ENCODE peak calls at places on chromosome 5, in four cellular contexts. J, L, Z and G are unnamed samples.

GRCh38 chr5:105905392-105905791 is 1765.3 kb downstream of the EFNA5 start:
- DNase-seq in Z (no peak), L (no peak), J (no peak), G (no peak)

GRCh38 chr5:159951834-159952233 is 35.6 kb downstream of the ADRA1B start:
- DNase-seq in J (no peak), L (no peak), Z (no peak), G (no peak)

GRCh38 chr5:159262472-159262858 is 625 bp upstream of the UBLCP1 start:
- DNase-seq in Z (no peak), L (peak; percentile 61), J (no peak), G (peak; percentile 51)

GRCh38 chr5:141914154-141914743 is 9.4 kb upstream of the DELE1 start:
- DNase-seq in J (peak; percentile 62), L (no peak), Z (no peak), G (peak; percentile 85)

GRCh38 chr5:116446356-116447005 is 128.1 kb downstream of the SEMA6A start:
- DNase-seq in Z (no peak), L (no peak), J (no peak), G (no peak)

GRCh38 chr5:169216864-169217263 is 84.1 kb downstream of the SLIT3 start:
- DNase-seq in L (no peak), Z (no peak), J (no peak), G (no peak)

GRCh38 chr5:160445132-160445531 is 23.5 kb downstream of the PTTG1 start:
- DNase-seq in Z (no peak), L (no peak), J (no peak), G (no peak)

GRCh38 chr5:111685969-111686368 is 71.0 kb downstream of the NREP start:
- DNase-seq in J (no peak), L (peak; percentile 12), Z (no peak), G (peak; percentile 75)

GRCh38 chr5:176541338-176542134 is 4.3 kb upstream of the RNF44 start:
- DNase-seq in Z (no peak), L (peak; percentile 32), J (peak; percentile 92), G (peak; percentile 89)

GRCh38 chr5:73298251-73299016 is 125.4 kb downstream of the TMEM174 start:
- DNase-seq in L (no peak), Z (no peak), J (no peak), G (peak; percentile 50)

GRCh38 chr5:73940747-73941146 is 314.8 kb downstream of the ARHGEF28 start:
- DNase-seq in Z (no peak), J (no peak), L (no peak), G (no peak)

GRCh38 chr5:133848306-133848924 is 120.0 kb downstream of the C5orf15 start:
- DNase-seq in L (no peak), Z (no peak), J (no peak), G (no peak)

GRCh38 chr5:68661237-68661636 is 432.6 kb upstream of the SLC30A5 start:
- DNase-seq in J (no peak), L (no peak), Z (no peak), G (peak; percentile 69)

GRCh38 chr5:36661446-36662220 is 55.2 kb downstream of the SLC1A3 start:
- DNase-seq in L (no peak), Z (no peak), J (no peak), G (no peak)

DNA sequence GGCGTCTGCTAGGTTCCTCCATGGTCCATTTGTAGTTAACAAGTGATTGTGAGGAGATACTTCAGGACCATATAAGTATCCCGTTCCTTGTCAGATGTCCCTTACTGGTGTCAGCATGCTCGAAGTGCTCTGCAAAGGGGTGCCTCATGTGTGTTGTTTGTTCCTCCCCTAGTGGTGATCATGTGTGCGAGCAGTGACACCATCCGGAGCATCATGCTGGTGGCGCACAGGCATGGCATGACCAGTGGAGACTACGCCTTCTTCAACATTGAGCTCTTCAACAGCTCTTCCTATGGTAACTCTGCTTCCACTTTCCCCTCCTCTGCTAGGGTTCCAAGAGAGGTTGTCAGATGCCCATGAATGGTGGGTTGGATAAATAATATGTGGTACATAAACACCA is 13.4 kb downstream of the NPR3 start:
- DNase-seq in L (no peak), J (no peak), Z (no peak), G (no peak)
- TF ChIP-seq CTCF in L (no peak), J (no peak), Z (no peak), G (no peak)

GRCh38 chr5:56893251-56893951 is 16.0 kb upstream of the SETD9 start:
- DNase-seq in Z (no peak), L (no peak), J (no peak), G (no peak)
- H3K4me1 ChIP-seq in Z (no peaks in the 10 kb centered on the region), L (no peaks in the 10 kb centered on the region), J (no peaks in the 10 kb centered on the region), G (no peaks in the 10 kb centered on the region)

DNA sequence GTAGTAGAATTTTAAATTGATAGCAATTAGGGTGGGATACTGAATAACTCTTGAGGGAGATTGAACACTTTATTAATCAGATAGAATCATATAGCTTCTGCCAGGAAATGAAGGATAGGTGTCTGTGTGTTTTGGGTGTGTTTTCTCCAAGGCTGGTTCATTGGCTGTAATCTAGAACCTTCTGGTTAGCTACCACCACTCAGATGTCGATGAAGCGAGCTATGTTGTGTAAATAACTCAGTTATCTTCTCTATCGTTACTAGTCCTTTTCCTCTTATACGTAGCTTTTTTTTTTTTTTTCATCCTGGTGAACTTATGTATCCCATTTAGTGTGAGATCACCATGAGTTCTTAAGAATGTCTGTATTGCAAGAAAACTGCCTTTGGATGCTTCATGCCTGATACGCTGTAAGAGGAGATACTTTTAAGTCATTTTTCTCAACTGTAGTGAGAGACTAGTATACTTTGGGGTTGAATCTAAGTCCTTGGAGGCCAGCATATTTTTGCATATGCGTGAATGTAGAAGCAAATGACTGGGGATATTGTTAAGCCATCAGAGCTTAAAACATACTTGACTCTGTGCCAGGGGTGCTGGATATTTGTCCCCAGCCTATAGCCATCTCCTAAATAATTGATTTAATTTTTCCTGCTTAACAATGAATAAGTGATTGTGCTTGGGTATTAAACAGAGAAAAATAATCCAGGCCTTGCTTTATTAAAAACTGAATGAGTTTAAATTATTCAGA is 2.2 kb downstream of the TNFAIP8 start:
- DNase-seq in L (no peak), Z (no peak), J (no peak), G (no peak)
- H3K4me3 ChIP-seq in L (no peak overlapping the region), Z (no peak overlapping the region), J (no peak overlapping the region), G (no peak overlapping the region)

DNA sequence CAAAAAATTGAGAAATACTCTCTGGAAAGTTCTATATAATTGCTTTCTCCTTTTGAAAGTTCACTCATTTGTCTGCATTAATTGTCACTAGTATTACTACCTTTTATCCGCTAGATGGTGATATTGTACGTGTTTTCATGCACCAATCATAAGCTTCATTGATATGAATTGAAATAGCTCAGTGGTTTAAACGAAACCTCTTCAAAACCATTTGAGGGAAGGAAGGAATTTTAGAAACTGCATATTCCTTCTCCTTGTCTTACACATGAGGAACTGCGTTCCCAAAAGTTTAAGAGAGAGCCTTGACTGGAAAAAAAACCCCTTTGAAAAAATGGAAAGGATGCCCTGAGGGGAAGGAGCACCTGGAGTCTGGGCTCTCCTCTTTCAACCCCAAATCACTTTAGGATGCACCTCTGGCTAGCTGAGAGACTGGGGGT is 98.6 kb downstream of the YTHDC2 start:
- DNase-seq in Z (no peak), L (peak; percentile 35), J (no peak), G (peak; percentile 60)
- TF ChIP-seq CTCF in Z (peak; percentile 49), L (peak; percentile 80), J (peak; percentile 66), G (peak; percentile 69)

GRCh38 chr5:430214-430925 is 12.6 kb upstream of the EXOC3 start:
- DNase-seq in J (no peak), Z (no peak), L (no peak), G (no peak)

GRCh38 chr5:428754-429452 is 14.1 kb upstream of the EXOC3 start:
- DNase-seq in L (no peak), Z (no peak), J (no peak), G (no peak)

GRCh38 chr5:428219-428618 is 14.8 kb upstream of the EXOC3 start:
- DNase-seq in L (no peak), Z (no peak), J (no peak), G (no peak)

GRCh38 chr5:431001-431710 is 11.8 kb upstream of the EXOC3 start:
- DNase-seq in J (peak; percentile 48), Z (no peak), L (peak; percentile 59), G (peak; percentile 77)

DNA sequence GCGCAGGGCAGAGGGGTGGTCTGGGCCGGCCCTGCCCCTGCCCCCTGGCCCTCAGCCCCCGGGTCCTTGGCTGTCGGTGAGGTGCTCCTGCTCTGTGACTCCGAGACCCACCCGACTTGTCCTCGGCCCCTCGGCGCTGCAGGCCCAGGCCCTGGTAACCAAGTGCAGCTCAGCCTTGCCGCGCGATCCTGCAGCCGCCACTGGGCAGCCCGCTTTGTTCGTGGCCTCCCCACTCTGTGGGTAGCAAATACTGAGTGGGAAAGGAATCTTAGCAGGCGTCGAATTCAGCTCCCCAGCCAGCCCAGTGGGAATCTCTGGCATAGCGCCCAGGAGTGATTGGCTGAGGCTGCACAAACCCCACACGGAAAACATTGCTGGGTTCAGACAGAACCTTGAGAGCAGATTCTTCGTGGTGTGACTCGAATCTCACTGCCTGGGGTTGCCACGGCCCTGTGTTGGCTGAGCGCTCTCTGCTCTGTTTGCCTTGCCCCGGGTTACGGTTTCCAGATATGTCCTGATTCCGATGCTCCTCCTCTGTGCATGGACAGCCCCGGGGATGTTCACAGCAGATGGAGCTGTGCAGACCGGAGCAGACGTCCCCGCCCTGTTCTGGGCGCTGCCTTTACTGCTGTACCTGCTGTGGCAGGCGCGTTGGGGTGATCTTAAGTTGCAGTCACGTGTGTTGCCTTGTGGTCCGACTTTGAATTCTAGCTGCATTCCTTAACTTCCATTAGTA is 13.4 kb upstream of the EXOC3 start:
- DNase-seq in Z (no peak), L (no peak), J (no peak), G (no peak)
- H3K4me1 ChIP-seq in Z (no peaks in the 10 kb centered on the region), L (peaks cover 4% of the 10 kb centered on the region), J (no peaks in the 10 kb centered on the region), G (no peaks in the 10 kb centered on the region)